ENCODE peak calls at places on chromosomes 3 and 15, in five cellular contexts. Y is psoas muscle, F is choroid plexus epithelial cell, P is lower lobe of right lung, A is epithelial cell of esophagus. D is an unnamed sample.

GRCh38 chr15:99438222-99438592 is 127.6 kb upstream of the MEF2A start:
- DNase-seq in Y (no peak), F (no peak), P (no peak), A (no peak), D (no peak)

GRCh38 chr3:194283218-194284006 is 67.7 kb downstream of the CPN2 start:
- DNase-seq in Y (no peak), F (no peak), P (peak; percentile 37), A (no peak), D (no peak)

GRCh38 chr3:70526966-70527515 is 214.6 kb upstream of the MDFIC2 start:
- DNase-seq in Y (no peak), F (peak; percentile 2), P (no peak), A (no peak), D (no peak)

GRCh38 chr15:56725386-56725785 is 7.9 kb downstream of the ZNF280D start:
- DNase-seq in Y (no peak), F (no peak), P (no peak), A (no peak), D (no peak)

GRCh38 chr15:75136118-75136517 is 65.6 kb upstream of the C15orf39 start:
- DNase-seq in Y (no peak), F (no peak), P (no peak), A (no peak), D (no peak)

GRCh38 chr3:139281512-139282196 is 62.2 kb upstream of the MRPS22 start:
- DNase-seq in Y (peak; percentile 48), F (no peak), P (no peak), A (no peak), D (no peak)

GRCh38 chr15:91291673-91292072 is 191.6 kb downstream of the SV2B start:
- DNase-seq in Y (no peak), F (peak; percentile 12), P (no peak), A (no peak), D (no peak)

GRCh38 chr3:159029306-159030026 is 227.6 kb downstream of the MFSD1 start:
- DNase-seq in Y (no peak), F (no peak), P (no peak), A (no peak), D (no peak)

GRCh38 chr3:74561881-74562280 is 52.6 kb downstream of the CNTN3 start:
- DNase-seq in Y (no peak), F (peak; percentile 40), P (no peak), A (no peak), D (no peak)

GRCh38 chr3:167030059-167030458 is 350.0 kb downstream of the ZBBX start:
- DNase-seq in Y (no peak), F (no peak), P (no peak), A (no peak), D (no peak)

GRCh38 chr3:66411436-66411835 is 89.4 kb downstream of the LRIG1 start:
- DNase-seq in Y (peak; percentile 76), F (no peak), P (no peak), A (no peak), D (no peak)

GRCh38 chr15:98952381-98952803 is 55.2 kb downstream of the PGPEP1L start:
- DNase-seq in Y (no peak), F (no peak), P (no peak), A (no peak), D (no peak)

GRCh38 chr3:122406198-122406597 is 9.7 kb downstream of the WDR5B start:
- DNase-seq in Y (no peak), F (no peak), P (no peak), A (no peak), D (no peak)

GRCh38 chr3:133464573-133464972 is 64.7 kb downstream of the BFSP2 start:
- DNase-seq in Y (no peak), F (peak; percentile 66), P (no peak), A (peak; percentile 30), D (no peak)

GRCh38 chr3:188929138-188929537 is 242.6 kb upstream of the TPRG1 start:
- DNase-seq in Y (no peak), F (peak; percentile 65), P (no peak), A (peak; percentile 56), D (no peak)

GRCh38 chr3:144162042-144162441 is 190.4 kb downstream of the DIPK2A start:
- DNase-seq in Y (no peak), F (peak; percentile 81), P (no peak), A (peak; percentile 97), D (no peak)

GRCh38 chr3:159252274-159252673 is 450.4 kb downstream of the MFSD1 start:
- DNase-seq in Y (no peak), F (peak; percentile 51), P (no peak), A (no peak), D (no peak)

GRCh38 chr3:149702691-149703426 is 45.0 kb upstream of the WWTR1 start:
- DNase-seq in Y (no peak), F (peak; percentile 82), P (no peak), A (peak; percentile 64), D (no peak)

GRCh38 chr3:36461588-36461987 is 81.3 kb downstream of the STAC start:
- DNase-seq in Y (no peak), F (peak; percentile 70), P (no peak), A (no peak), D (no peak)

GRCh38 chr15:70096215-70096974 is 1.3 kb downstream of the TLE3 start:
- DNase-seq in Y (peak; percentile 65), F (peak; percentile 55), P (peak; percentile 65), A (peak; percentile 72), D (peak; percentile 73)

GRCh38 chr15:65646486-65646885 is 24.7 kb downstream of the SLC24A1 start:
- DNase-seq in Y (no peak), F (peak; percentile 66), P (no peak), A (peak; percentile 38), D (no peak)

GRCh38 chr3:120858501-120858900 is 49.5 kb upstream of the STXBP5L start:
- DNase-seq in Y (no peak), F (no peak), P (no peak), A (peak; percentile 1), D (no peak)

GRCh38 chr3:66693461-66693912 is 192.7 kb upstream of the LRIG1 start:
- DNase-seq in Y (peak; percentile 68), F (peak; percentile 73), P (no peak), A (peak; percentile 17), D (no peak)

GRCh38 chr3:182979103-182979697 is 1.1 kb downstream of the DCUN1D1 start:
- DNase-seq in Y (no peak), F (no peak), P (no peak), A (peak; percentile 18), D (no peak)

GRCh38 chr3:192054881-192055280 is 593.9 kb downstream of the PYDC2 start:
- DNase-seq in Y (no peak), F (peak; percentile 5), P (no peak), A (peak; percentile 73), D (no peak)

GRCh38 chr3:32934150-32934742 is 17.2 kb upstream of the CCR4 start:
- DNase-seq in Y (no peak), F (peak; percentile 41), P (no peak), A (peak; percentile 32), D (peak; percentile 24)

GRCh38 chr3:41863024-41863423 is 98.9 kb downstream of the ULK4 start:
- DNase-seq in Y (no peak), F (no peak), P (no peak), A (peak; percentile 39), D (no peak)

GRCh38 chr3:11306815-11307589 is 34.8 kb downstream of the ATG7 start:
- DNase-seq in Y (no peak), F (peak; percentile 67), P (no peak), A (no peak), D (no peak)

GRCh38 chr3:52218454-52218853 is 7.0 kb downstream of the TLR9 start:
- DNase-seq in Y (no peak), F (no peak), P (no peak), A (no peak), D (no peak)

GRCh38 chr3:165805834-165806561 is 31.2 kb downstream of the BCHE start:
- DNase-seq in Y (no peak), F (no peak), P (no peak), A (no peak), D (no peak)

DNA sequence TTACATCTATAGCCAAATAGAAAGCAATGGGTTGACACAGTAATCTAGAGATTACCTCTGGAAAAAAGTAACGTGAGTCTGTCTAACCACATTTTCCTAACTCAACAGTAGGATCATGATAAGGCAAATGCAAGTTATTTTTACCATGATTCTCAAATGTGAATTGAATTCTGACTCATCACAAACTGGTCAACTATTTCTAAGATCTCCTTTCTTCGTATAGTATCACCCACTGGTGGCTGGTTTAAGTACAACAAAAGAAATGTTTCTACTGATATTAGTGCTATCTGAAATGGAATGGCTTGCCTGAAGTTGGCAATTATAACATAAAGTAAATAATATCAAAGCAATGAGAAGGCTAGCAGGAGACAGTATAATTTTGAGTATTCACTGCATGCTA is 102.2 kb downstream of the ABI3BP start:
- DNase-seq in Y (no peak), F (peak; percentile 86), P (no peak), A (peak; percentile 64), D (no peak)
- TF ChIP-seq CTCF in Y (no peak), F (peak; percentile 62), P (no peak), A (no peak), D (no peak)

DNA sequence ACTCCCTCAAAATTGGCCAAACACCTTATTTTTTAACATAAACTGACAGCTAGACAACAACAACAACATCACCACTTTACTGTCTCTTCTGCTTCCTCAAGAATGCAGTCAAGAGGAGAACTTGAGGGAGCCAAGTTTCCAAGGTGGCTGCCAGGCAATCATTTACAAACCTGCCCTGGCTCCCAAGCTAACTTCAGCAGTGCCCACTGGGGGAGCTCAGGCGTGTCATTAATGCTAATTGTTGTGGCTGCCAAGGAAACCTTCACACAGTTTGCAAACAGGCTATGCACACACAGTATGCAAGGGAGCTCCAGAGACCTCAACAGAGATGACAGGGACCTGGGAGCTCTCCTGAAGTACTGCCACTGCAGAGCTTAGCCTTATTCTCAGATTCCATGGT is 2.1 kb downstream of the DZIP1L start:
- DNase-seq in Y (no peak), F (peak; percentile 19), P (no peak), A (no peak), D (no peak)
- TF ChIP-seq CTCF in Y (no peak), F (no peak), P (no peak), A (no peak), D (no peak)

DNA sequence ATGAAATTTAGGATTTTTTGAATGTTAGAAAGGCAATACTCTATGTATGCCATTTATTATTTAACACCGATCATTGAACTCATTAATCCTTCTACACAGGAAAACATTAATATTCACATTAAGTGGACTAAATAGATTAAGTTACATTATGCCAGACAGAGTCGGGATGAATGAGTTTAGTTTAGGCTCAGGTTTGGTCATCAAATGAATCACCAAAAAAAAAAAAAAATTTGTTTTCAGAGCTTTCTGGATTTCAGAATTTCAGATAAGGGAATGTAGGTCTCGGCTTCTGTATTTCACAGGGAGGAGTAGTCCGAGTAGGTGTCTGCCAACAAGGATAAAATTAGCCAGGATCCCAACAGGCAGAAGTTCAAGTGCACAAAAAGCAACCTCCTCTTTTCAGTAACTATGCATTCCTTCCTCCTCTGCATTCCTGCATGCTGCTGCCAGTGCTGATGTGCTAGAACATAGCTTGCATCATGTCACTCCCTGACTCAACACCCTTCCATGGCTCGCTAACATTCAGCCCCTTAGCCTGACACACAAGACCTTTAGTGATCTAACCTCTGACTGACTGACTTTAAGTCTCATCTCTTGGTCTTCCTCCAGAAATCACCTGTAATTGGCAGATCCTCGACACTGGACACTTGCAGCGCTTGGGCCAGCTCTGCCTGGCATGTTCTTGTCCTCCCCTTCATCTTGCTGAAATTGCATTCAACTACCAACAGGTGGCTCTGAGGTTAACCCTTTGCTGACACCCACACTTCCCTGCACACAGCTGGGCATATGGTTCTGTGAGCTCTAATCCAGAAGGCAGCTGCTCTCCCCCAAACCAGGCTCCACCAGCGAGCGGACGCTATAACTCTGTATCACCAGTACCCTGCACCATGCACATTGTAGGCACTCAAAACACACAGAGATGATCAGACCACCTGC is 145.4 kb upstream of the PROK2 start:
- DNase-seq in Y (no peak), F (peak; percentile 74), P (no peak), A (peak; percentile 77), D (no peak)
- TF ChIP-seq CTCF in Y (no peak), F (peak; percentile 58), P (no peak), A (peak; percentile 35), D (peak; percentile 50)

GRCh38 chr15:39587291-39587909 is 6.5 kb downstream of the THBS1 start:
- DNase-seq in Y (no peak), F (no peak), P (no peak), A (peak; percentile 12), D (no peak)
- TF ChIP-seq CTCF in Y (no peak), F (no peak), P (no peak), A (no peak), D (no peak)

D was measured in nephron progenitor cell.